ENCODE peak calls at places on chromosomes 4 and X, in five cellular contexts. One of them, this sample, is unnamed.

GRCh38 chr4:40280586-40280985 is 54.5 kb upstream of the CHRNA9 start:
- DNase-seq in RCC 7860: no peak
- DNase-seq in HTR-8/SVneo: no peak
- DNase-seq in psoas muscle: no peak
- DNase-seq in fibroblast of lung: no peak
- DNase-seq in this sample: no peak

GRCh38 chr4:152126233-152126632 is 365.4 kb upstream of the GATB start:
- DNase-seq in RCC 7860: no peak
- DNase-seq in HTR-8/SVneo: no peak
- DNase-seq in psoas muscle: no peak
- DNase-seq in fibroblast of lung: no peak
- DNase-seq in this sample: no peak

GRCh38 chrX:39650883-39651282 is 446.9 kb downstream of the BCOR start:
- DNase-seq in RCC 7860: no peak
- DNase-seq in HTR-8/SVneo: no peak
- DNase-seq in psoas muscle: no peak
- DNase-seq in fibroblast of lung: no peak
- DNase-seq in this sample: no peak

GRCh38 chr4:138611721-138612120 is 369.6 kb upstream of the SLC7A11 start:
- DNase-seq in RCC 7860: no peak
- DNase-seq in HTR-8/SVneo: no peak
- DNase-seq in psoas muscle: no peak
- DNase-seq in fibroblast of lung: no peak
- DNase-seq in this sample: no peak

GRCh38 chr4:27714073-27714472 is 853.4 kb downstream of the STIM2 start:
- DNase-seq in RCC 7860: peak
- DNase-seq in HTR-8/SVneo: no peak
- DNase-seq in psoas muscle: no peak
- DNase-seq in fibroblast of lung: peak
- DNase-seq in this sample: no peak

GRCh38 chr4:169377367-169377766 is 106.6 kb upstream of the SH3RF1 start:
- DNase-seq in RCC 7860: no peak
- DNase-seq in HTR-8/SVneo: no peak
- DNase-seq in psoas muscle: no peak
- DNase-seq in fibroblast of lung: no peak
- DNase-seq in this sample: no peak

GRCh38 chrX:53190363-53190960 is 34.5 kb downstream of the KDM5C start:
- DNase-seq in RCC 7860: no peak
- DNase-seq in HTR-8/SVneo: no peak
- DNase-seq in psoas muscle: no peak
- DNase-seq in fibroblast of lung: no peak
- DNase-seq in this sample: no peak

GRCh38 chr4:143771269-143771668 is 70.8 kb upstream of the FREM3 start:
- DNase-seq in RCC 7860: no peak
- DNase-seq in HTR-8/SVneo: no peak
- DNase-seq in psoas muscle: no peak
- DNase-seq in fibroblast of lung: no peak
- DNase-seq in this sample: no peak

This sample was measured in A549.